ENCODE peak calls at places on chromosome 13, in nine cellular contexts. Q is pulmonary artery endothelial cell; V is activated CD8-positive, alpha-beta memory T cell treated with anti-CD3 and anti-CD28 coated beads for 24 hours; H is thoracic aorta; O is central memory CD4-positive, alpha-beta T cell; A is T-helper 2 cell; F is smooth muscle cell of the brain vasculature; N is Calu3; X is activated naive CD8-positive, alpha-beta T cell treated with anti-CD3 and anti-CD28 coated beads for 36 hours. C is an unnamed sample.

GRCh38 chr13:106691861-106692260 is 123.9 kb upstream of the ARGLU1 start:
- DNase-seq in Q (no peak), V (no peak), H (no peak), O (no peak), A (no peak), F (no peak), N (no peak), X (no peak), C (no peak)

GRCh38 chr13:45949161-45949560 is 97.6 kb upstream of the SIAH3 start:
- DNase-seq in Q (no peak), V (no peak), H (no peak), O (no peak), A (no peak), F (peak; percentile 51), N (no peak), X (no peak), C (no peak)

GRCh38 chr13:111423168-111423785 is 102.8 kb downstream of the TEX29 start:
- DNase-seq in Q (no peak), V (no peak), H (no peak), O (no peak), A (no peak), F (no peak), N (peak; percentile 29), X (no peak), C (no peak)

GRCh38 chr13:40732658-40733057 is 38.3 kb downstream of the MRPS31 start:
- DNase-seq in Q (no peak), V (no peak), H (no peak), O (no peak), A (no peak), F (no peak), N (no peak), X (no peak), C (no peak)

GRCh38 chr13:111903143-111903542 is 163.8 kb upstream of the SOX1 start:
- DNase-seq in Q (no peak), V (peak; percentile 15), H (no peak), O (no peak), A (no peak), F (no peak), N (no peak), X (no peak), C (no peak)

GRCh38 chr13:25232937-25233515 is 54.3 kb downstream of the MTMR6 start:
- DNase-seq in Q (no peak), V (no peak), H (no peak), O (no peak), A (no peak), F (no peak), N (no peak), X (no peak), C (no peak)

GRCh38 chr13:31012285-31013024 is 80.0 kb downstream of the TEX26 start:
- DNase-seq in Q (no peak), V (no peak), H (no peak), O (no peak), A (no peak), F (no peak), N (peak; percentile 26), X (no peak), C (no peak)

GRCh38 chr13:43664700-43665191 is 122.0 kb downstream of the ENOX1 start:
- DNase-seq in Q (no peak), V (no peak), H (no peak), O (no peak), A (no peak), F (peak; percentile 15), N (peak; percentile 39), X (peak; percentile 6), C (no peak)

GRCh38 chr13:45737571-45738002 is 35.5 kb downstream of the CBY2 start:
- DNase-seq in Q (no peak), V (no peak), H (no peak), O (no peak), A (no peak), F (no peak), N (no peak), X (peak; percentile 34), C (peak; percentile 8)

GRCh38 chr13:98143601-98144500 is 957 bp downstream of the FARP1 start:
- DNase-seq in Q (no peak), V (no peak), H (no peak), O (no peak), A (no peak), F (no peak), N (no peak), X (peak; percentile 6), C (no peak)

GRCh38 chr13:51997641-51998330 is 13.5 kb downstream of the ATP7B start:
- DNase-seq in Q (no peak), V (no peak), H (no peak), O (no peak), A (no peak), F (no peak), N (peak; percentile 6), X (no peak), C (no peak)

GRCh38 chr13:62357887-62358645 is 942.4 kb upstream of the PCDH20 start:
- DNase-seq in Q (no peak), V (no peak), H (no peak), O (no peak), A (no peak), F (peak; percentile 1), N (peak; percentile 11), X (no peak), C (no peak)

GRCh38 chr13:41428155-41428554 is 29.2 kb upstream of the RGCC start:
- DNase-seq in Q (no peak), V (peak; percentile 77), H (no peak), O (no peak), A (no peak), F (no peak), N (no peak), X (peak; percentile 56), C (peak; percentile 36)

GRCh38 chr13:94677799-94678198 is 34.5 kb downstream of the SOX21 start:
- DNase-seq in Q (no peak), V (no peak), H (no peak), O (no peak), A (no peak), F (no peak), N (no peak), X (no peak), C (no peak)